ENCODE peak calls at places on chromosome 2, in nine cellular contexts. U, L, D, X, K, B, E, O and A are unnamed samples.

GRCh38 chr2:235504459-235505200 is 10.8 kb downstream of the AGAP1 start:
- DNase-seq in U (no peak), L (no peak), D (no peak), X (no peak), K (peak), B (no peak), E (no peak), O (no peak), A (no peak)

GRCh38 chr2:96144481-96145027 is 686 bp downstream of the DUSP2 start:
- DNase-seq in U (no peak), L (peak), D (no peak), X (no peak), K (no peak), B (no peak), E (no peak), O (no peak), A (no peak)

GRCh38 chr2:36294290-36294689 is 61.3 kb upstream of the CRIM1 start:
- DNase-seq in U (no peak), L (no peak), D (no peak), X (no peak), K (no peak), B (no peak), E (no peak), O (no peak), A (no peak)

GRCh38 chr2:134411279-134411827 is 157.5 kb downstream of the MGAT5 start:
- DNase-seq in U (no peak), L (no peak), D (no peak), X (no peak), K (peak), B (peak), E (no peak), O (no peak), A (no peak)

GRCh38 chr2:45889053-45889452 is 237.6 kb downstream of the PRKCE start:
- DNase-seq in U (no peak), L (no peak), D (peak), X (peak), K (no peak), B (peak), E (no peak), O (no peak), A (no peak)

GRCh38 chr2:115443550-115444185 is 1001.2 kb downstream of the DPP10 start:
- DNase-seq in U (no peak), L (no peak), D (no peak), X (no peak), K (no peak), B (no peak), E (no peak), O (no peak), A (no peak)

GRCh38 chr2:216348909-216349308 is 23.4 kb downstream of the MARCHF4 start:
- DNase-seq in U (no peak), L (no peak), D (no peak), X (no peak), K (no peak), B (no peak), E (no peak), O (no peak), A (no peak)

GRCh38 chr2:11270891-11271290 is 73.5 kb downstream of the ROCK2 start:
- DNase-seq in U (no peak), L (no peak), D (no peak), X (no peak), K (no peak), B (no peak), E (no peak), O (no peak), A (no peak)

GRCh38 chr2:127577503-127577902 is 42.0 kb downstream of the MYO7B start:
- DNase-seq in U (no peak), L (no peak), D (no peak), X (no peak), K (no peak), B (no peak), E (no peak), O (no peak), A (no peak)

GRCh38 chr2:108370080-108370479 is 7.7 kb upstream of the SULT1C4 start:
- DNase-seq in U (no peak), L (peak), D (no peak), X (no peak), K (no peak), B (no peak), E (no peak), O (no peak), A (no peak)